ENCODE peak calls at places on chromosomes 1 and 21, in ten cellular contexts. R, Z, B, T, C, X, K, H, Q and P are unnamed samples.

GRCh38 chr1:22915816-22916468 is 56.7 kb downstream of the LACTBL1 start:
- DNase-seq in R (no peak), Z (peak; percentile 68), B (no peak), T (no peak), C (no peak), X (no peak), K (no peak), H (no peak), Q (no peak), P (peak; percentile 9)

GRCh38 chr21:45306453-45306831 is 18.7 kb upstream of the POFUT2 start:
- DNase-seq in R (no peak), Z (no peak), B (no peak), T (no peak), C (no peak), X (no peak), K (no peak), H (no peak), Q (no peak), P (no peak)

GRCh38 chr1:199685369-199685768 is 342.1 kb upstream of the NR5A2 start:
- DNase-seq in R (peak; percentile 88), Z (no peak), B (peak; percentile 56), T (no peak), C (peak; percentile 81), X (no peak), K (no peak), H (no peak), Q (no peak), P (no peak)

GRCh38 chr1:9835758-9836631 is 12.2 kb upstream of the CLSTN1 start:
- DNase-seq in R (peak; percentile 15), Z (peak; percentile 73), B (peak; percentile 23), T (no peak), C (peak; percentile 52), X (no peak), K (no peak), H (peak; percentile 37), Q (no peak), P (no peak)

GRCh38 chr1:10727703-10728348 is 68.6 kb downstream of the CASZ1 start:
- DNase-seq in R (no peak), Z (no peak), B (no peak), T (no peak), C (no peak), X (no peak), K (no peak), H (peak; percentile 44), Q (no peak), P (no peak)

GRCh38 chr21:45267390-45267760 is 20.3 kb downstream of the POFUT2 start:
- DNase-seq in R (no peak), Z (no peak), B (no peak), T (peak; percentile 49), C (no peak), X (no peak), K (peak; percentile 61), H (no peak), Q (no peak), P (no peak)

GRCh38 chr1:55046871-55047270 is 7.5 kb downstream of the PCSK9 start:
- DNase-seq in R (no peak), Z (no peak), B (no peak), T (no peak), C (no peak), X (no peak), K (peak; percentile 58), H (no peak), Q (no peak), P (no peak)

GRCh38 chr1:88079036-88079435 is 605.0 kb upstream of the PKN2 start:
- DNase-seq in R (peak; percentile 8), Z (peak; percentile 16), B (peak; percentile 3), T (no peak), C (no peak), X (no peak), K (no peak), H (no peak), Q (no peak), P (peak; percentile 6)

GRCh38 chr1:159900086-159900680 is at the start of gene CFAP45:
- DNase-seq in R (peak; percentile 76), Z (no peak), B (peak; percentile 86), T (peak; percentile 92), C (peak; percentile 91), X (peak; percentile 57), K (peak; percentile 86), H (peak; percentile 46), Q (no peak), P (no peak)

GRCh38 chr1:191255354-191256057 is 777.8 kb upstream of the BRINP3 start:
- DNase-seq in R (no peak), Z (peak; percentile 10), B (peak; percentile 1), T (no peak), C (no peak), X (peak; percentile 47), K (no peak), H (no peak), Q (no peak), P (peak; percentile 8)

GRCh38 chr1:84253891-84254290 is 47.6 kb upstream of the SAMD13 start:
- DNase-seq in R (peak; percentile 74), Z (peak; percentile 77), B (peak; percentile 94), T (no peak), C (peak; percentile 66), X (no peak), K (no peak), H (peak; percentile 83), Q (peak; percentile 83), P (no peak)

GRCh38 chr1:153475282-153475681 is 14.8 kb upstream of the S100A7 start:
- DNase-seq in R (no peak), Z (no peak), B (no peak), T (no peak), C (no peak), X (no peak), K (peak; percentile 15), H (no peak), Q (no peak), P (no peak)

GRCh38 chr21:38861989-38862683 is 56.4 kb downstream of the ETS2 start:
- DNase-seq in R (no peak), Z (no peak), B (no peak), T (no peak), C (no peak), X (peak; percentile 74), K (no peak), H (no peak), Q (no peak), P (peak; percentile 54)
- H3K4me3 ChIP-seq in R (no peak overlapping the region), Z (no peak overlapping the region), B (no peak overlapping the region), T (no peak overlapping the region), C (no peak overlapping the region), X (no peak overlapping the region), K (no peak overlapping the region), H (no peak overlapping the region), Q (no peak overlapping the region), P (no peak overlapping the region)

GRCh38 chr21:16310191-16310590 is 580.4 kb downstream of the USP25 start:
- DNase-seq in R (no peak), Z (no peak), B (peak; percentile 39), T (no peak), C (no peak), X (no peak), K (no peak), H (no peak), Q (no peak), P (no peak)

GRCh38 chr21:16308269-16308668 is 578.5 kb downstream of the USP25 start:
- DNase-seq in R (peak; percentile 56), Z (no peak), B (peak; percentile 76), T (no peak), C (no peak), X (no peak), K (no peak), H (no peak), Q (no peak), P (no peak)

GRCh38 chr21:16305686-16306085 is 575.9 kb downstream of the USP25 start:
- DNase-seq in R (peak; percentile 85), Z (peak; percentile 31), B (peak; percentile 73), T (no peak), C (no peak), X (no peak), K (no peak), H (peak; percentile 21), Q (no peak), P (no peak)

GRCh38 chr21:16307256-16307655 is 577.5 kb downstream of the USP25 start:
- DNase-seq in R (no peak), Z (no peak), B (peak; percentile 59), T (no peak), C (no peak), X (no peak), K (no peak), H (no peak), Q (no peak), P (no peak)

GRCh38 chr21:16309250-16309971 is 579.6 kb downstream of the USP25 start:
- DNase-seq in R (no peak), Z (no peak), B (peak; percentile 80), T (no peak), C (no peak), X (no peak), K (no peak), H (no peak), Q (no peak), P (no peak)
- H3K4me3 ChIP-seq in R (no peak overlapping the region), Z (no peak overlapping the region), B (peak overlapping the region; percentile 1), T (peak overlapping the region; percentile 2), C (no peak overlapping the region), X (no peak overlapping the region), K (no peak overlapping the region), H (peak overlapping the region; percentile 50), Q (peak overlapping the region; percentile 14), P (no peak overlapping the region)

DNA sequence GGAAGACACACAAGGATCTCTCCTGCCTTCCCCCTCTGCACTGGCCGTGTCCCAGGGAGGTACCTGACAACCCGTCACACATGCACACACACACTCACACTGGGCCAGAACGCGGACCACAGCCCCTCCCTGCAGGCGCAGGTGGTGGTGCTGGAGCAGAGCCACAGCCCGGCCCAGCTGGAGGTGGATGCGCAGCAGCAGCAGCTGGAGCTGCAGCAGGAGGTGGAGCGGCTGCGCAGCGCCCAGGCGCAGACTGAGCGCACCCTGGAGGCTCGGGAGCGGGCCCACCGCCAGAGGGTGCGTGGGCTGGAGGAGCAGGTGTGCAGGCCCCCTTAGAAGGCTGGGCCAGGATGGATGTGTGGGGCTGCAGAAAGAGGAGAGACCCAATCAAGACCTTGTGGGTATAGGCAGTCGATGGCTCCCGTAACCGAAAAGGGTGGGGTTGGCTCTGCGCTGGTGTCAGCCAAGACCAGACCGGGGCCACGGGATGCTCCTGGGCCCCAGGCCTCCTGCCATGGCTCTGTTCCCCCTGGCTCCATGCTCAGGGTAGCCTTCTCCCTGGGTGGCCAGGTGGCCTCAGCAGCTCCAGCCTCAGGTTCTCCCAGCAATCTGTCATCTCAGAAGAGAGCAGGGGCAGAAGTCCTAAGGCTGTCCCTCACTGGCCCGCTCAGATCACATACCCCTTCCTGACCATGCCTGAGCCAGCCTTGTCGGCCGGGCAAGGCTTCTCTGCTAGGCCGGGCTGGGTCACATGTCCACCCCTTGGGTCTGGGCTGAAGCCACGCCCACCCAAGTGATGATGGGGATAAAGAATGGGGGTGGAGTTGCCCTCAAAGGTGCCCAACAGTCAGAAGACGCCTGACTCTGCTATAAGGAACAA is 8.8 kb downstream of the MFAP2 start:
- DNase-seq in R (peak; percentile 41), Z (peak; percentile 49), B (peak; percentile 64), T (peak; percentile 71), C (peak; percentile 20), X (no peak), K (no peak), H (no peak), Q (no peak), P (no peak)
- H3K4me3 ChIP-seq in R (no peak overlapping the region), Z (no peak overlapping the region), B (no peak overlapping the region), T (no peak overlapping the region), C (no peak overlapping the region), X (no peak overlapping the region), K (no peak overlapping the region), H (no peak overlapping the region), Q (no peak overlapping the region), P (no peak overlapping the region)

DNA sequence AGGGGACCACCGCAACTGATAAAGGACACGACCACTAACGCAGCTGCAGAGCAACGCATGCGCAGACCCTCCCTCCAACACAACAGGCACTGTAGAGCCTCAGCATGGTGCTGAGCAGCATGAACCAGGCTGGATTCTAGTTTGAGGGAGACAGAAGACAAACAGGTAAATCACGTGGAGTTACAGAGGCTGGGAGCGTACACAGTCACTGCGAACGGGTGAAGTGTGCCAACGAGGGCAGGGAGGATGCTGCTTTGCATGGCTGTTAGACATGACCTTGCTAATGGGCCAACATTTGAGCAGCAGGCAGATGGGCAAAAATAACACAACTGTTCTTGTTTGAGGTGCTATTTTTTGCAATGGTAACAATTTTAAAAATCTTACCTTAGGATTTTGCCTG is 55.2 kb upstream of the NADK start:
- DNase-seq in R (no peak), Z (no peak), B (no peak), T (no peak), C (no peak), X (no peak), K (no peak), H (no peak), Q (no peak), P (no peak)
- H3K4me3 ChIP-seq in R (no peak overlapping the region), Z (no peak overlapping the region), B (no peak overlapping the region), T (no peak overlapping the region), C (no peak overlapping the region), X (no peak overlapping the region), K (no peak overlapping the region), H (no peak overlapping the region), Q (no peak overlapping the region), P (no peak overlapping the region)